ENCODE peak calls at places on chromosomes 13 and 19, in six cellular contexts. D, U, M, F, K and W are unnamed samples.

GRCh38 chr13:111347438-111347837 is 27.0 kb downstream of the TEX29 start:
- DNase-seq in D (no peak), U (no peak), M (no peak), F (no peak), K (no peak), W (no peak)

GRCh38 chr19:47418595-47419036 is 711 bp downstream of the MEIS3 start:
- DNase-seq in D (no peak), U (no peak), M (no peak), F (no peak), K (no peak), W (no peak)

GRCh38 chr19:35204799-35205732 is 23.5 kb downstream of the FAM187B start:
- DNase-seq in D (no peak), U (peak; percentile 52), M (no peak), F (peak; percentile 81), K (no peak), W (no peak)

GRCh38 chr19:55319786-55320185 is 5.4 kb downstream of the TMEM150B start:
- DNase-seq in D (peak; percentile 11), U (peak; percentile 78), M (no peak), F (no peak), K (no peak), W (no peak)

GRCh38 chr19:13099073-13099999 is 3.3 kb downstream of the LYL1 start:
- DNase-seq in D (peak; percentile 54), U (peak; percentile 68), M (peak; percentile 70), F (peak; percentile 94), K (no peak), W (peak; percentile 92)

GRCh38 chr13:51501096-51501495 is 48.3 kb upstream of the INTS6 start:
- DNase-seq in D (no peak), U (no peak), M (no peak), F (no peak), K (no peak), W (no peak)

GRCh38 chr19:49890349-49891311 is 6.1 kb downstream of the IL4I1 start:
- DNase-seq in D (peak; percentile 33), U (peak; percentile 94), M (no peak), F (peak; percentile 83), K (no peak), W (peak; percentile 91)

GRCh38 chr13:112859817-112860190 is 109.2 kb upstream of the MCF2L start:
- DNase-seq in D (peak; percentile 87), U (no peak), M (no peak), F (peak; percentile 70), K (no peak), W (peak; percentile 20)

GRCh38 chr19:30362156-30362754 is 9.9 kb upstream of the ZNF536 start:
- DNase-seq in D (no peak), U (no peak), M (no peak), F (no peak), K (no peak), W (peak; percentile 15)

GRCh38 chr13:73778242-73778864 is 355.9 kb downstream of the KLF12 start:
- DNase-seq in D (no peak), U (no peak), M (no peak), F (no peak), K (no peak), W (peak; percentile 12)

GRCh38 chr13:112333756-112334543 is 42.2 kb upstream of the SPACA7 start:
- DNase-seq in D (no peak), U (peak; percentile 35), M (no peak), F (no peak), K (no peak), W (no peak)

GRCh38 chr13:51717786-51718398 is 86.1 kb downstream of the DHRS12 start:
- DNase-seq in D (no peak), U (no peak), M (no peak), F (no peak), K (no peak), W (no peak)

GRCh38 chr13:103878891-103879605 is 812.8 kb upstream of the SLC10A2 start:
- DNase-seq in D (no peak), U (no peak), M (no peak), F (no peak), K (no peak), W (no peak)

GRCh38 chr13:51728972-51729371 is 75.0 kb downstream of the DHRS12 start:
- DNase-seq in D (no peak), U (no peak), M (no peak), F (no peak), K (no peak), W (no peak)

DNA sequence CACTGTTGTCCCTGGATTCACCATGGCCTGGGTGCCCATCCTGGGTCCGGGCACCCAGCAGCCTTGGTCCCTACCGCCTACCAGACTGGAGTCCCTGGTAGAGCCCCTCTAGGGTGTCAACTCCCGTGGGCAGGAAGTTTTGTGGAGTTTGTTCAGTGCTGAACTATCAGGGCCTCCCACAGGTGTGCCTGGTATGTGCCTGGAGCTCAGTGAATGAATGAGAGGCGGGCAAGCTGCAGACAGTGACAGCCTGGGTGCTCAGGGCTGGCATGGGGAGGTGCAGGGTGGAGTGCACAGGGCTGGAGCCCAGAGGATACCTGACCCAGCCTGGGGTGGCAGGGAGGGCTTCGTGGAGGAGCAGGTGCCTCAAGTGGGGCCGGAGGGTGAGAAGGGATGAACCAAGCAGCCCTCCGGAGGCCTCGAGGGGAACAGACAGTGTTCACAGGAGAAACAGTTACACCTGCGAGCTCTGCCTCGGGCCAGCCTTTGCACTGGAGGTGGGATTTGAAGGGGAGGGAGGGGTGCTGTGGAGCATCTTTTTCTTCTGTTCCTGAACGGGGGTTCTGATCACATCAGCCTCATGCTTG is 29.6 kb downstream of the PAK4 start:
- DNase-seq in D (no peak), U (no peak), M (no peak), F (no peak), K (no peak), W (no peak)
- H3K27ac ChIP-seq in D (peak overlapping the region; percentile 68), U (no peak overlapping the region), M (no peak overlapping the region), F (no peak overlapping the region), K (peak overlapping the region; percentile 84), W (peak overlapping the region; percentile 35)

GRCh38 chr13:21606781-21607180 is 2.8 kb upstream of the MICU2 start:
- DNase-seq in D (no peak), U (no peak), M (no peak), F (no peak), K (no peak), W (no peak)

GRCh38 chr13:21606251-21606650 is 2.3 kb upstream of the MICU2 start:
- DNase-seq in D (no peak), U (no peak), M (no peak), F (no peak), K (no peak), W (no peak)

GRCh38 chr13:21608961-21609360 is 5.0 kb upstream of the MICU2 start:
- DNase-seq in D (no peak), U (no peak), M (no peak), F (no peak), K (no peak), W (no peak)

GRCh38 chr13:21603531-21604448 is at the start of gene MICU2:
- DNase-seq in D (peak; percentile 95), U (peak; percentile 88), M (peak; percentile 93), F (peak; percentile 98), K (peak; percentile 89), W (peak; percentile 93)
- TF ChIP-seq POLR2A in D (peak; percentile 25), U (peak; percentile 98), M (peak; percentile 95), F (peak; percentile 98), K (peak; percentile 87), W (peak; percentile 94)

DNA sequence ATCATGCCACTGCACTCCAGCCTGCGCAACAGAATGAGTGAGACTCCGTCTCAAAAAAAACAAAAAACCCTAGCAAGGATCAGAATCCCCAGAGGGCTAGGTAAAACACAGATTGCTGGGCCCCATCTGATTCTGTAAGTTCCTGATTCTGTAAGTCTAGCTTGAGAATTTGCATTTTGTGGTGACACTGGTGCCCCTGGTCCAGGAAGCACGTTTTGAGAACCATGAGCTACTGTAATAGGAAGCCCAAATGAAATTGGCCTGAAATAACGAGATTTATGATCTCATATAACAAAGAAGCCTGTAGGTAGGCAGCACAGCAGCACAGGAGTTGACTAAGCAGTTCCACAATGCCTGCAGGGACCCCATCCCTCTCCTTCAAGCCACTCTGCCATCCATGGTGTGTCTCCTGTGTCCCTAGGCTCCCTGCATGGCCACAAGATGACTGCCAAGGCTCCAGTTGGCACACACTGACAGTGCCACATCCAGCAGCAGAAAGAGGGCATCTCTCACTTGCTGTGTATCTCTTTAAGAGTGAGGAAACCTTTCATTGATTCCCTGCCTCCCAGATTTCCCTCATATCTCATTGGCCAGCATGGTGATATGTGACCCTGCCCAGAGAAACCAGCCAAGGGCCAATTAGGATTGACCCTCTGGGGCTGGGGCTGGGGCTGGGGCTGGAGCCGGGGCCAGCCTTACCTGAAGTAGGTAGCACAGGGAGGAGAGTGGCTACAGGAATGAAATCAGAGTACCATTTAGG is 21.7 kb downstream of the SIPA1L3 start:
- DNase-seq in D (no peak), U (no peak), M (no peak), F (peak; percentile 77), K (no peak), W (no peak)
- H3K4me1 ChIP-seq in D (peaks cover 48% of the 10 kb centered on the region), U (peaks cover 6% of the 10 kb centered on the region), M (no peaks in the 10 kb centered on the region), F (peaks cover 9% of the 10 kb centered on the region), K (no peaks in the 10 kb centered on the region), W (peaks cover 8% of the 10 kb centered on the region)

DNA sequence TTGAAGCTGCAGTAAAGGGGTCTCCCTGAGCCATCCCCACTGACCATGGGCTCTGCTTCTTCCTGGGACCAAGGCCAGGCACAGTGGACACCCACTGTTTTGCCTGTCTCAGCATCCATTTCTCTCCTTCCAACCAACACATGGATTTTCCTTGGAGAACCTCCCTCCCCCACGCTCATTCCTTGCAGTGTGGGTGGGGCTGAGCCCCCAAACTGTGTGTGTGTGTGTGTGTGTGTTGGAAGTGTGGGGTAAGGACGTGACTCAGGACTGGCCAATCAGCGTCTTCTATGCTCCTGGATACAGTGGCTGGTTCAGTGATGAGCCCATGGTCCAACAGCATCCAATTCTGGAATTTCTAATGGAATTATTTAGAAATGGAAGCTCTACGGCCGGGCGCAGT is 18.8 kb downstream of the CEBPA start:
- DNase-seq in D (no peak), U (no peak), M (no peak), F (no peak), K (no peak), W (no peak)
- H3K27ac ChIP-seq in D (no peak overlapping the region), U (no peak overlapping the region), M (no peak overlapping the region), F (no peak overlapping the region), K (no peak overlapping the region), W (no peak overlapping the region)

GRCh38 chr19:10315335-10316214 is at the start of gene FDX2:
- DNase-seq in D (peak; percentile 92), U (peak; percentile 89), M (peak; percentile 85), F (peak; percentile 94), K (peak; percentile 73), W (peak; percentile 82)
- TF ChIP-seq POLR2A in D (no peak), U (peak; percentile 87), M (no peak), F (no peak), K (no peak), W (no peak)